ENCODE peak calls at places on chromosomes 13 and 19, in seven cellular contexts. G is lower lobe of right lung; H is Right ventricle myocardium inferior; C is activated T-cell treated with anti-CD3 and anti-CD28 coated beads, Interleukin-2, amount 50 U/mL, for 4 hours; D is stimulated activated memory B cell treated with anti-CD40 and anti-IgM and Interleukin-4, amounts not matched to agents 10 μg/mL and 1 μg/mL and 100 μg/mL, for 72 hours; Y is HCT116; Q is Panc1. X is an unnamed sample.

GRCh38 chr19:50658438-50659317 is 9.4 kb downstream of the C19orf81 start:
- ATAC-seq in G (peak), H (peak), C (peak), D (peak), Y (peak), Q (peak), X (peak)

GRCh38 chr13:31012285-31013024 is 80.0 kb downstream of the TEX26 start:
- ATAC-seq in G (no peak), H (no peak), C (no peak), D (peak), Y (peak), Q (no peak), X (no peak)

GRCh38 chr13:26967119-26968038 is 204.2 kb downstream of the USP12 start:
- ATAC-seq in G (no peak), H (peak), C (no peak), D (no peak), Y (no peak), Q (no peak), X (no peak)

GRCh38 chr13:98496239-98496668 is 80.7 kb downstream of the STK24 start:
- ATAC-seq in G (peak), H (peak), C (no peak), D (no peak), Y (peak), Q (no peak), X (no peak)

GRCh38 chr19:54297759-54298305 is 15.1 kb downstream of the LILRA5 start:
- ATAC-seq in G (no peak), H (no peak), C (no peak), D (no peak), Y (peak), Q (peak), X (no peak)

GRCh38 chr19:38975214-38975860 is at the start of gene FBXO17:
- ATAC-seq in G (peak), H (peak), C (no peak), D (no peak), Y (peak), Q (peak), X (peak)

GRCh38 chr19:9862897-9863296 is 27.8 kb downstream of the PIN1 start:
- ATAC-seq in G (no peak), H (no peak), C (no peak), D (no peak), Y (no peak), Q (no peak), X (no peak)

GRCh38 chr13:42395066-42395821 is 123.3 kb downstream of the AKAP11 start:
- ATAC-seq in G (no peak), H (no peak), C (no peak), D (no peak), Y (no peak), Q (no peak), X (no peak)

GRCh38 chr19:2456301-2456570 is 523 bp downstream of the LMNB2 start:
- ATAC-seq in G (no peak), H (peak), C (peak), D (no peak), Y (peak), Q (no peak), X (peak)

GRCh38 chr13:103862525-103862924 is 796.3 kb upstream of the SLC10A2 start:
- ATAC-seq in G (no peak), H (no peak), C (no peak), D (no peak), Y (no peak), Q (no peak), X (no peak)

GRCh38 chr13:24254151-24254810 is 55.1 kb upstream of the C1QTNF9 start:
- ATAC-seq in G (peak), H (no peak), C (peak), D (no peak), Y (no peak), Q (no peak), X (peak)

GRCh38 chr19:4367781-4368127 is 24.4 kb downstream of the MPND start:
- ATAC-seq in G (no peak), H (no peak), C (no peak), D (peak), Y (no peak), Q (no peak), X (no peak)

GRCh38 chr13:19573072-19573716 is 11.9 kb upstream of the TPTE2 start:
- ATAC-seq in G (no peak), H (no peak), C (no peak), D (no peak), Y (no peak), Q (no peak), X (no peak)

GRCh38 chr19:38669532-38669931 is 22.1 kb downstream of the ACTN4 start:
- ATAC-seq in G (no peak), H (no peak), C (no peak), D (no peak), Y (no peak), Q (no peak), X (no peak)

GRCh38 chr13:52851153-52851962 is 2.9 kb upstream of the PCDH8 start:
- ATAC-seq in G (peak), H (peak), C (peak), D (peak), Y (no peak), Q (peak), X (peak)

GRCh38 chr19:11050323-11051114 is 38.7 kb upstream of the LDLR start:
- ATAC-seq in G (peak), H (peak), C (peak), D (no peak), Y (peak), Q (peak), X (no peak)

GRCh38 chr13:73778242-73778864 is 355.9 kb downstream of the KLF12 start:
- ATAC-seq in G (no peak), H (no peak), C (no peak), D (no peak), Y (no peak), Q (no peak), X (no peak)

GRCh38 chr19:33261511-33262192 is 36.0 kb upstream of the SLC7A10 start:
- ATAC-seq in G (peak), H (peak), C (no peak), D (peak), Y (peak), Q (no peak), X (peak)

GRCh38 chr13:64546371-64546770 is 2683.8 kb downstream of the PCDH9 start:
- ATAC-seq in G (no peak), H (no peak), C (no peak), D (no peak), Y (no peak), Q (no peak), X (no peak)

GRCh38 chr19:6712692-6713670 is 7.5 kb downstream of the C3 start:
- ATAC-seq in G (no peak), H (no peak), C (no peak), D (no peak), Y (no peak), Q (no peak), X (no peak)

GRCh38 chr13:73608157-73608516 is 526.1 kb downstream of the KLF12 start:
- ATAC-seq in G (peak), H (no peak), C (no peak), D (no peak), Y (no peak), Q (no peak), X (no peak)

GRCh38 chr19:46546194-46546896 is 50.7 kb upstream of the PNMA8B start:
- ATAC-seq in G (peak), H (peak), C (peak), D (peak), Y (peak), Q (no peak), X (peak)

GRCh38 chr19:8000298-8001038 is 5.0 kb downstream of the ELAVL1 start:
- ATAC-seq in G (no peak), H (no peak), C (no peak), D (no peak), Y (no peak), Q (no peak), X (no peak)

GRCh38 chr19:3375221-3376088 is 9.1 kb downstream of the NFIC start:
- ATAC-seq in G (peak), H (peak), C (no peak), D (no peak), Y (no peak), Q (peak), X (peak)

GRCh38 chr13:93145199-93145598 is 81.4 kb upstream of the GPC6 start:
- ATAC-seq in G (no peak), H (no peak), C (no peak), D (no peak), Y (no peak), Q (no peak), X (no peak)

GRCh38 chr13:44312898-44313551 is 60.6 kb upstream of the SERP2 start:
- ATAC-seq in G (peak), H (no peak), C (peak), D (no peak), Y (peak), Q (peak), X (peak)

GRCh38 chr13:114339779-114340534 is 25.7 kb downstream of the CHAMP1 start:
- ATAC-seq in G (peak), H (peak), C (peak), D (no peak), Y (peak), Q (no peak), X (no peak)

GRCh38 chr19:541699-542098 is 2.2 kb upstream of the GZMM start:
- ATAC-seq in G (no peak), H (no peak), C (no peak), D (peak), Y (no peak), Q (no peak), X (no peak)

GRCh38 chr19:18357041-18357440 is 16.6 kb downstream of the PGPEP1 start:
- ATAC-seq in G (no peak), H (no peak), C (no peak), D (no peak), Y (no peak), Q (no peak), X (no peak)

GRCh38 chr19:21328402-21328801 is 808 bp downstream of the ZNF708 start:
- ATAC-seq in G (peak), H (no peak), C (no peak), D (no peak), Y (no peak), Q (no peak), X (no peak)

GRCh38 chr13:32047088-32047487 is 15.5 kb downstream of the FRY start:
- ATAC-seq in G (no peak), H (no peak), C (no peak), D (no peak), Y (no peak), Q (no peak), X (no peak)

GRCh38 chr13:79589605-79590511 is 108.9 kb downstream of the NDFIP2 start:
- ATAC-seq in G (peak), H (peak), C (no peak), D (no peak), Y (no peak), Q (no peak), X (peak)

GRCh38 chr13:79711631-79712030 is 230.7 kb downstream of the NDFIP2 start:
- ATAC-seq in G (peak), H (no peak), C (no peak), D (no peak), Y (no peak), Q (no peak), X (no peak)